ENCODE peak calls at places on chromosome 7, in seven cellular contexts. One of them, this sample, is unnamed.

GRCh38 chr7:35263396-35263795 is 9.5 kb upstream of the TBX20 start:
- DNase-seq in GM20000: no peak
- DNase-seq in activated T-helper 1 cell treated with anti-CD3 and anti-CD28 coated beads, Interleukin-2, amount 50 U/mL, for 16 hours: no peak
- DNase-seq in Peyer's patch: no peak
- DNase-seq in SK-MEL-5: no peak
- DNase-seq in stimulated activated CD8-positive, alpha-beta memory T cell treated with anti-CD3 and anti-CD28 coated beads, Interleukin-15, amount 100 ng/mL, for 24 hours: no peak
- DNase-seq in activated naive CD4-positive, alpha-beta T cell treated with Interleukin-2 at 50 U/mL for 16 hours: no peak
- DNase-seq in this sample: no peak

GRCh38 chr7:605661-606450 is 86.2 kb upstream of the PDGFA start:
- DNase-seq in activated naive CD4-positive, alpha-beta T cell treated with Interleukin-2 at 50 U/mL for 16 hours: no peak
- DNase-seq in stimulated activated CD8-positive, alpha-beta memory T cell treated with anti-CD3 and anti-CD28 coated beads, Interleukin-15, amount 100 ng/mL, for 24 hours: no peak
- DNase-seq in Peyer's patch: no peak
- DNase-seq in activated T-helper 1 cell treated with anti-CD3 and anti-CD28 coated beads, Interleukin-2, amount 50 U/mL, for 16 hours: no peak
- DNase-seq in SK-MEL-5: no peak
- DNase-seq in GM20000: no peak
- DNase-seq in this sample: no peak

GRCh38 chr7:107643938-107644703 is 16.5 kb upstream of the SLC26A4 start:
- DNase-seq in Peyer's patch: no peak
- DNase-seq in GM20000: no peak
- DNase-seq in stimulated activated CD8-positive, alpha-beta memory T cell treated with anti-CD3 and anti-CD28 coated beads, Interleukin-15, amount 100 ng/mL, for 24 hours: no peak
- DNase-seq in activated naive CD4-positive, alpha-beta T cell treated with Interleukin-2 at 50 U/mL for 16 hours: no peak
- DNase-seq in SK-MEL-5: no peak
- DNase-seq in activated T-helper 1 cell treated with anti-CD3 and anti-CD28 coated beads, Interleukin-2, amount 50 U/mL, for 16 hours: no peak
- DNase-seq in this sample: no peak

GRCh38 chr7:92602352-92603088 is 12.3 kb upstream of the FAM133B start:
- DNase-seq in SK-MEL-5: no peak
- DNase-seq in Peyer's patch: no peak
- DNase-seq in stimulated activated CD8-positive, alpha-beta memory T cell treated with anti-CD3 and anti-CD28 coated beads, Interleukin-15, amount 100 ng/mL, for 24 hours: no peak
- DNase-seq in GM20000: no peak
- DNase-seq in activated naive CD4-positive, alpha-beta T cell treated with Interleukin-2 at 50 U/mL for 16 hours: no peak
- DNase-seq in activated T-helper 1 cell treated with anti-CD3 and anti-CD28 coated beads, Interleukin-2, amount 50 U/mL, for 16 hours: no peak
- DNase-seq in this sample: no peak

GRCh38 chr7:51230723-51231122 is 85.9 kb downstream of the COBL start:
- DNase-seq in GM20000: no peak
- DNase-seq in Peyer's patch: no peak
- DNase-seq in SK-MEL-5: no peak
- DNase-seq in activated naive CD4-positive, alpha-beta T cell treated with Interleukin-2 at 50 U/mL for 16 hours: no peak
- DNase-seq in activated T-helper 1 cell treated with anti-CD3 and anti-CD28 coated beads, Interleukin-2, amount 50 U/mL, for 16 hours: no peak
- DNase-seq in stimulated activated CD8-positive, alpha-beta memory T cell treated with anti-CD3 and anti-CD28 coated beads, Interleukin-15, amount 100 ng/mL, for 24 hours: no peak
- DNase-seq in this sample: no peak

GRCh38 chr7:107103369-107103768 is 58.9 kb downstream of the PRKAR2B start:
- DNase-seq in SK-MEL-5: no peak
- DNase-seq in activated naive CD4-positive, alpha-beta T cell treated with Interleukin-2 at 50 U/mL for 16 hours: no peak
- DNase-seq in Peyer's patch: no peak
- DNase-seq in activated T-helper 1 cell treated with anti-CD3 and anti-CD28 coated beads, Interleukin-2, amount 50 U/mL, for 16 hours: no peak
- DNase-seq in stimulated activated CD8-positive, alpha-beta memory T cell treated with anti-CD3 and anti-CD28 coated beads, Interleukin-15, amount 100 ng/mL, for 24 hours: no peak
- DNase-seq in GM20000: peak; percentile 8
- DNase-seq in this sample: no peak

GRCh38 chr7:157003445-157004049 is 6.9 kb downstream of the MNX1 start:
- DNase-seq in SK-MEL-5: no peak
- DNase-seq in stimulated activated CD8-positive, alpha-beta memory T cell treated with anti-CD3 and anti-CD28 coated beads, Interleukin-15, amount 100 ng/mL, for 24 hours: no peak
- DNase-seq in Peyer's patch: no peak
- DNase-seq in GM20000: no peak
- DNase-seq in activated T-helper 1 cell treated with anti-CD3 and anti-CD28 coated beads, Interleukin-2, amount 50 U/mL, for 16 hours: no peak
- DNase-seq in activated naive CD4-positive, alpha-beta T cell treated with Interleukin-2 at 50 U/mL for 16 hours: no peak
- DNase-seq in this sample: no peak

GRCh38 chr7:330554-331230 is 40.7 kb downstream of the FOXL3 start:
- DNase-seq in activated naive CD4-positive, alpha-beta T cell treated with Interleukin-2 at 50 U/mL for 16 hours: no peak
- DNase-seq in activated T-helper 1 cell treated with anti-CD3 and anti-CD28 coated beads, Interleukin-2, amount 50 U/mL, for 16 hours: no peak
- DNase-seq in GM20000: no peak
- DNase-seq in Peyer's patch: no peak
- DNase-seq in stimulated activated CD8-positive, alpha-beta memory T cell treated with anti-CD3 and anti-CD28 coated beads, Interleukin-15, amount 100 ng/mL, for 24 hours: no peak
- DNase-seq in SK-MEL-5: no peak
- DNase-seq in this sample: no peak

GRCh38 chr7:66267249-66267648 is 62.1 kb downstream of the TPST1 start:
- DNase-seq in activated T-helper 1 cell treated with anti-CD3 and anti-CD28 coated beads, Interleukin-2, amount 50 U/mL, for 16 hours: no peak
- DNase-seq in stimulated activated CD8-positive, alpha-beta memory T cell treated with anti-CD3 and anti-CD28 coated beads, Interleukin-15, amount 100 ng/mL, for 24 hours: no peak
- DNase-seq in GM20000: no peak
- DNase-seq in Peyer's patch: no peak
- DNase-seq in activated naive CD4-positive, alpha-beta T cell treated with Interleukin-2 at 50 U/mL for 16 hours: no peak
- DNase-seq in SK-MEL-5: no peak
- DNase-seq in this sample: no peak

GRCh38 chr7:96800824-96801223 is 91.2 kb upstream of the SEM1 start:
- DNase-seq in activated T-helper 1 cell treated with anti-CD3 and anti-CD28 coated beads, Interleukin-2, amount 50 U/mL, for 16 hours: no peak
- DNase-seq in GM20000: no peak
- DNase-seq in Peyer's patch: no peak
- DNase-seq in activated naive CD4-positive, alpha-beta T cell treated with Interleukin-2 at 50 U/mL for 16 hours: no peak
- DNase-seq in stimulated activated CD8-positive, alpha-beta memory T cell treated with anti-CD3 and anti-CD28 coated beads, Interleukin-15, amount 100 ng/mL, for 24 hours: no peak
- DNase-seq in SK-MEL-5: peak; percentile 49
- DNase-seq in this sample: no peak

GRCh38 chr7:37095122-37095521 is 353.5 kb downstream of the ELMO1 start:
- DNase-seq in activated naive CD4-positive, alpha-beta T cell treated with Interleukin-2 at 50 U/mL for 16 hours: no peak
- DNase-seq in SK-MEL-5: no peak
- DNase-seq in GM20000: no peak
- DNase-seq in stimulated activated CD8-positive, alpha-beta memory T cell treated with anti-CD3 and anti-CD28 coated beads, Interleukin-15, amount 100 ng/mL, for 24 hours: no peak
- DNase-seq in activated T-helper 1 cell treated with anti-CD3 and anti-CD28 coated beads, Interleukin-2, amount 50 U/mL, for 16 hours: no peak
- DNase-seq in Peyer's patch: no peak
- DNase-seq in this sample: no peak

GRCh38 chr7:9488555-9488954 is 1055.1 kb downstream of the NXPH1 start:
- DNase-seq in stimulated activated CD8-positive, alpha-beta memory T cell treated with anti-CD3 and anti-CD28 coated beads, Interleukin-15, amount 100 ng/mL, for 24 hours: no peak
- DNase-seq in SK-MEL-5: no peak
- DNase-seq in activated T-helper 1 cell treated with anti-CD3 and anti-CD28 coated beads, Interleukin-2, amount 50 U/mL, for 16 hours: no peak
- DNase-seq in Peyer's patch: no peak
- DNase-seq in GM20000: no peak
- DNase-seq in activated naive CD4-positive, alpha-beta T cell treated with Interleukin-2 at 50 U/mL for 16 hours: no peak
- DNase-seq in this sample: no peak

GRCh38 chr7:158494643-158495042 is 93.0 kb downstream of the PTPRN2 start:
- DNase-seq in activated T-helper 1 cell treated with anti-CD3 and anti-CD28 coated beads, Interleukin-2, amount 50 U/mL, for 16 hours: no peak
- DNase-seq in Peyer's patch: no peak
- DNase-seq in stimulated activated CD8-positive, alpha-beta memory T cell treated with anti-CD3 and anti-CD28 coated beads, Interleukin-15, amount 100 ng/mL, for 24 hours: no peak
- DNase-seq in SK-MEL-5: no peak
- DNase-seq in GM20000: no peak
- DNase-seq in activated naive CD4-positive, alpha-beta T cell treated with Interleukin-2 at 50 U/mL for 16 hours: no peak
- DNase-seq in this sample: no peak

GRCh38 chr7:91517408-91517807 is 253.2 kb downstream of the FZD1 start:
- DNase-seq in stimulated activated CD8-positive, alpha-beta memory T cell treated with anti-CD3 and anti-CD28 coated beads, Interleukin-15, amount 100 ng/mL, for 24 hours: no peak
- DNase-seq in Peyer's patch: no peak
- DNase-seq in activated T-helper 1 cell treated with anti-CD3 and anti-CD28 coated beads, Interleukin-2, amount 50 U/mL, for 16 hours: no peak
- DNase-seq in SK-MEL-5: no peak
- DNase-seq in activated naive CD4-positive, alpha-beta T cell treated with Interleukin-2 at 50 U/mL for 16 hours: no peak
- DNase-seq in GM20000: no peak
- DNase-seq in this sample: no peak

GRCh38 chr7:47763063-47763974 is 181.4 kb upstream of the TNS3 start:
- DNase-seq in activated naive CD4-positive, alpha-beta T cell treated with Interleukin-2 at 50 U/mL for 16 hours: no peak
- DNase-seq in Peyer's patch: peak; percentile 42
- DNase-seq in stimulated activated CD8-positive, alpha-beta memory T cell treated with anti-CD3 and anti-CD28 coated beads, Interleukin-15, amount 100 ng/mL, for 24 hours: no peak
- DNase-seq in GM20000: no peak
- DNase-seq in SK-MEL-5: no peak
- DNase-seq in activated T-helper 1 cell treated with anti-CD3 and anti-CD28 coated beads, Interleukin-2, amount 50 U/mL, for 16 hours: no peak
- DNase-seq in this sample: no peak

GRCh38 chr7:57216340-57216739 is 84.1 kb upstream of the ZNF479 start:
- DNase-seq in GM20000: no peak
- DNase-seq in Peyer's patch: no peak
- DNase-seq in SK-MEL-5: no peak
- DNase-seq in stimulated activated CD8-positive, alpha-beta memory T cell treated with anti-CD3 and anti-CD28 coated beads, Interleukin-15, amount 100 ng/mL, for 24 hours: no peak
- DNase-seq in activated T-helper 1 cell treated with anti-CD3 and anti-CD28 coated beads, Interleukin-2, amount 50 U/mL, for 16 hours: no peak
- DNase-seq in activated naive CD4-positive, alpha-beta T cell treated with Interleukin-2 at 50 U/mL for 16 hours: no peak
- DNase-seq in this sample: no peak

GRCh38 chr7:130277763-130278643 is 11.3 kb downstream of the CPA2 start:
- DNase-seq in activated naive CD4-positive, alpha-beta T cell treated with Interleukin-2 at 50 U/mL for 16 hours: no peak
- DNase-seq in SK-MEL-5: peak; percentile 41
- DNase-seq in Peyer's patch: no peak
- DNase-seq in activated T-helper 1 cell treated with anti-CD3 and anti-CD28 coated beads, Interleukin-2, amount 50 U/mL, for 16 hours: no peak
- DNase-seq in GM20000: no peak
- DNase-seq in stimulated activated CD8-positive, alpha-beta memory T cell treated with anti-CD3 and anti-CD28 coated beads, Interleukin-15, amount 100 ng/mL, for 24 hours: no peak
- DNase-seq in this sample: no peak

GRCh38 chr7:143216151-143216550 is 5.7 kb upstream of the TAS2R40 start:
- DNase-seq in stimulated activated CD8-positive, alpha-beta memory T cell treated with anti-CD3 and anti-CD28 coated beads, Interleukin-15, amount 100 ng/mL, for 24 hours: no peak
- DNase-seq in activated T-helper 1 cell treated with anti-CD3 and anti-CD28 coated beads, Interleukin-2, amount 50 U/mL, for 16 hours: no peak
- DNase-seq in activated naive CD4-positive, alpha-beta T cell treated with Interleukin-2 at 50 U/mL for 16 hours: no peak
- DNase-seq in Peyer's patch: no peak
- DNase-seq in GM20000: no peak
- DNase-seq in SK-MEL-5: peak; percentile 34
- DNase-seq in this sample: no peak

GRCh38 chr7:150514748-150515222 is at the start of gene GIMAP7:
- DNase-seq in stimulated activated CD8-positive, alpha-beta memory T cell treated with anti-CD3 and anti-CD28 coated beads, Interleukin-15, amount 100 ng/mL, for 24 hours: peak; percentile 31
- DNase-seq in SK-MEL-5: no peak
- DNase-seq in Peyer's patch: peak; percentile 47
- DNase-seq in activated naive CD4-positive, alpha-beta T cell treated with Interleukin-2 at 50 U/mL for 16 hours: peak; percentile 59
- DNase-seq in activated T-helper 1 cell treated with anti-CD3 and anti-CD28 coated beads, Interleukin-2, amount 50 U/mL, for 16 hours: peak; percentile 33
- DNase-seq in GM20000: peak; percentile 42
- DNase-seq in this sample: no peak

GRCh38 chr7:137942459-137943115 is 59.3 kb downstream of the CREB3L2 start:
- DNase-seq in activated naive CD4-positive, alpha-beta T cell treated with Interleukin-2 at 50 U/mL for 16 hours: no peak
- DNase-seq in Peyer's patch: no peak
- DNase-seq in GM20000: no peak
- DNase-seq in SK-MEL-5: no peak
- DNase-seq in activated T-helper 1 cell treated with anti-CD3 and anti-CD28 coated beads, Interleukin-2, amount 50 U/mL, for 16 hours: no peak
- DNase-seq in stimulated activated CD8-positive, alpha-beta memory T cell treated with anti-CD3 and anti-CD28 coated beads, Interleukin-15, amount 100 ng/mL, for 24 hours: no peak
- DNase-seq in this sample: no peak

GRCh38 chr7:45872116-45873034 is 507 bp downstream of the CCDC201 start:
- DNase-seq in activated naive CD4-positive, alpha-beta T cell treated with Interleukin-2 at 50 U/mL for 16 hours: no peak
- DNase-seq in activated T-helper 1 cell treated with anti-CD3 and anti-CD28 coated beads, Interleukin-2, amount 50 U/mL, for 16 hours: no peak
- DNase-seq in Peyer's patch: no peak
- DNase-seq in stimulated activated CD8-positive, alpha-beta memory T cell treated with anti-CD3 and anti-CD28 coated beads, Interleukin-15, amount 100 ng/mL, for 24 hours: no peak
- DNase-seq in SK-MEL-5: peak; percentile 59
- DNase-seq in GM20000: no peak
- DNase-seq in this sample: no peak

GRCh38 chr7:158272509-158273137 is 315.0 kb downstream of the PTPRN2 start:
- DNase-seq in GM20000: no peak
- DNase-seq in SK-MEL-5: no peak
- DNase-seq in Peyer's patch: no peak
- DNase-seq in activated T-helper 1 cell treated with anti-CD3 and anti-CD28 coated beads, Interleukin-2, amount 50 U/mL, for 16 hours: no peak
- DNase-seq in stimulated activated CD8-positive, alpha-beta memory T cell treated with anti-CD3 and anti-CD28 coated beads, Interleukin-15, amount 100 ng/mL, for 24 hours: no peak
- DNase-seq in activated naive CD4-positive, alpha-beta T cell treated with Interleukin-2 at 50 U/mL for 16 hours: no peak
- DNase-seq in this sample: no peak

GRCh38 chr7:22481726-22482125 is 18.3 kb downstream of the STEAP1B start:
- DNase-seq in Peyer's patch: no peak
- DNase-seq in SK-MEL-5: no peak
- DNase-seq in activated T-helper 1 cell treated with anti-CD3 and anti-CD28 coated beads, Interleukin-2, amount 50 U/mL, for 16 hours: no peak
- DNase-seq in stimulated activated CD8-positive, alpha-beta memory T cell treated with anti-CD3 and anti-CD28 coated beads, Interleukin-15, amount 100 ng/mL, for 24 hours: no peak
- DNase-seq in GM20000: no peak
- DNase-seq in activated naive CD4-positive, alpha-beta T cell treated with Interleukin-2 at 50 U/mL for 16 hours: no peak
- DNase-seq in this sample: no peak

GRCh38 chr7:137390076-137390475 is 46.5 kb upstream of the PTN start:
- DNase-seq in activated T-helper 1 cell treated with anti-CD3 and anti-CD28 coated beads, Interleukin-2, amount 50 U/mL, for 16 hours: no peak
- DNase-seq in stimulated activated CD8-positive, alpha-beta memory T cell treated with anti-CD3 and anti-CD28 coated beads, Interleukin-15, amount 100 ng/mL, for 24 hours: no peak
- DNase-seq in Peyer's patch: no peak
- DNase-seq in SK-MEL-5: no peak
- DNase-seq in activated naive CD4-positive, alpha-beta T cell treated with Interleukin-2 at 50 U/mL for 16 hours: no peak
- DNase-seq in GM20000: no peak
- DNase-seq in this sample: no peak

GRCh38 chr7:23394828-23395227 is 75.5 kb downstream of the IGF2BP3 start:
- DNase-seq in activated T-helper 1 cell treated with anti-CD3 and anti-CD28 coated beads, Interleukin-2, amount 50 U/mL, for 16 hours: no peak
- DNase-seq in GM20000: no peak
- DNase-seq in activated naive CD4-positive, alpha-beta T cell treated with Interleukin-2 at 50 U/mL for 16 hours: no peak
- DNase-seq in stimulated activated CD8-positive, alpha-beta memory T cell treated with anti-CD3 and anti-CD28 coated beads, Interleukin-15, amount 100 ng/mL, for 24 hours: no peak
- DNase-seq in SK-MEL-5: no peak
- DNase-seq in Peyer's patch: no peak
- DNase-seq in this sample: no peak